ENCODE peak calls at places on chromosomes 4 and X, in seven cellular contexts. J, O, K, D, E, F and Q are unnamed samples.

GRCh38 chr4:131644619-131645018 is 1504.5 kb upstream of the PCDH10 start:
- DNase-seq in J (no peak), O (peak), K (peak), D (no peak), E (no peak), F (no peak), Q (no peak)

GRCh38 chr4:54683616-54684346 is 26.0 kb downstream of the KIT start:
- DNase-seq in J (no peak), O (no peak), K (peak), D (no peak), E (no peak), F (no peak), Q (no peak)

GRCh38 chrX:1221296-1221845 is 8.9 kb upstream of the CRLF2 start:
- DNase-seq in J (no peak), O (no peak), K (no peak), D (no peak), E (no peak), F (no peak), Q (no peak)

GRCh38 chrX:135185795-135186443 is 14.7 kb upstream of the CT55 start:
- DNase-seq in J (no peak), O (peak), K (peak), D (peak), E (peak), F (no peak), Q (peak)

GRCh38 chr4:122548452-122548851 is 72.4 kb downstream of the IL21 start:
- DNase-seq in J (no peak), O (no peak), K (no peak), D (no peak), E (no peak), F (no peak), Q (no peak)

GRCh38 chr4:156870166-156870565 is 101.4 kb downstream of the PDGFC start:
- DNase-seq in J (no peak), O (no peak), K (no peak), D (no peak), E (no peak), F (no peak), Q (no peak)

GRCh38 chr4:174996079-174996478 is 77.9 kb downstream of the ADAM29 start:
- DNase-seq in J (no peak), O (no peak), K (no peak), D (no peak), E (no peak), F (no peak), Q (no peak)

GRCh38 chrX:118347131-118347530 is 1.2 kb downstream of the WDR44 start:
- DNase-seq in J (no peak), O (no peak), K (peak), D (no peak), E (no peak), F (no peak), Q (no peak)

GRCh38 chr4:5168891-5169290 is 117.6 kb downstream of the STK32B start:
- DNase-seq in J (no peak), O (no peak), K (no peak), D (no peak), E (no peak), F (no peak), Q (no peak)

GRCh38 chr4:108336076-108336475 is 167.3 kb upstream of the LEF1 start:
- DNase-seq in J (no peak), O (peak), K (no peak), D (no peak), E (no peak), F (no peak), Q (no peak)

GRCh38 chrX:38817004-38817703 is 15.9 kb downstream of the MID1IP1 start:
- DNase-seq in J (peak), O (no peak), K (no peak), D (peak), E (no peak), F (no peak), Q (no peak)

GRCh38 chr4:139511320-139511719 is 44.7 kb downstream of the SETD7 start:
- DNase-seq in J (no peak), O (no peak), K (no peak), D (no peak), E (no peak), F (no peak), Q (no peak)

GRCh38 chr4:2059034-2059725 is at the start of gene NAT8L:
- DNase-seq in J (peak), O (no peak), K (no peak), D (no peak), E (peak), F (no peak), Q (no peak)